ENCODE peak calls at places on chromosomes 5 and 9, in seven cellular contexts. One of them, this sample, is unnamed. For H3K9me3, the result is how much of the 10 kb centered on the place peaks cover.

GRCh38 chr9:20125721-20126120 is 336.9 kb upstream of the SLC24A2 start:
- DNase-seq in heart right ventricle: no peak
- DNase-seq in fibroblast of lung: no peak
- DNase-seq in Peyer's patch: no peak
- DNase-seq in tibial artery: no peak
- DNase-seq in WERI-Rb-1: no peak
- DNase-seq in body of pancreas: no peak
- DNase-seq in this sample: no peak

GRCh38 chr9:75979362-75979761 is 88.9 kb downstream of the PCSK5 start:
- DNase-seq in heart right ventricle: no peak
- DNase-seq in fibroblast of lung: no peak
- DNase-seq in Peyer's patch: no peak
- DNase-seq in tibial artery: no peak
- DNase-seq in WERI-Rb-1: peak
- DNase-seq in body of pancreas: no peak
- DNase-seq in this sample: no peak

GRCh38 chr9:87954230-87954629 is 20.1 kb downstream of the CDK20 start:
- DNase-seq in heart right ventricle: no peak
- DNase-seq in fibroblast of lung: no peak
- DNase-seq in Peyer's patch: no peak
- DNase-seq in tibial artery: no peak
- DNase-seq in WERI-Rb-1: no peak
- DNase-seq in body of pancreas: no peak
- DNase-seq in this sample: no peak

GRCh38 chr9:116809656-116810055 is 122.6 kb downstream of the TRIM32 start:
- DNase-seq in heart right ventricle: no peak
- DNase-seq in fibroblast of lung: no peak
- DNase-seq in Peyer's patch: no peak
- DNase-seq in tibial artery: no peak
- DNase-seq in WERI-Rb-1: no peak
- DNase-seq in body of pancreas: no peak
- DNase-seq in this sample: no peak

GRCh38 chr5:110087829-110088228 is 398.1 kb downstream of the MAN2A1 start:
- DNase-seq in heart right ventricle: no peak
- DNase-seq in fibroblast of lung: peak
- DNase-seq in Peyer's patch: no peak
- DNase-seq in tibial artery: no peak
- DNase-seq in WERI-Rb-1: no peak
- DNase-seq in body of pancreas: no peak
- DNase-seq in this sample: no peak

GRCh38 chr5:159450417-159450816 is 120.1 kb upstream of the IL12B start:
- DNase-seq in heart right ventricle: no peak
- DNase-seq in fibroblast of lung: no peak
- DNase-seq in Peyer's patch: no peak
- DNase-seq in tibial artery: no peak
- DNase-seq in WERI-Rb-1: no peak
- DNase-seq in body of pancreas: no peak
- DNase-seq in this sample: no peak

GRCh38 chr9:129237804-129238203 is 59.7 kb upstream of the IER5L start:
- DNase-seq in heart right ventricle: no peak
- DNase-seq in fibroblast of lung: no peak
- DNase-seq in Peyer's patch: no peak
- DNase-seq in tibial artery: no peak
- DNase-seq in WERI-Rb-1: no peak
- DNase-seq in body of pancreas: no peak
- DNase-seq in this sample: no peak

GRCh38 chr5:17203329-17204132 is 13.9 kb upstream of the BASP1 start:
- DNase-seq in heart right ventricle: no peak
- DNase-seq in fibroblast of lung: peak
- DNase-seq in Peyer's patch: no peak
- DNase-seq in tibial artery: peak
- DNase-seq in WERI-Rb-1: no peak
- DNase-seq in body of pancreas: peak
- DNase-seq in this sample: no peak

GRCh38 chr5:56814963-56815656 is at the start of gene MAP3K1:
- DNase-seq in heart right ventricle: peak
- DNase-seq in fibroblast of lung: peak
- DNase-seq in Peyer's patch: peak
- DNase-seq in tibial artery: peak
- DNase-seq in WERI-Rb-1: peak
- DNase-seq in body of pancreas: peak
- DNase-seq in this sample: peak

GRCh38 chr5:1429066-1429465 is 16.2 kb downstream of the SLC6A3 start:
- DNase-seq in heart right ventricle: no peak
- DNase-seq in fibroblast of lung: no peak
- DNase-seq in Peyer's patch: no peak
- DNase-seq in tibial artery: no peak
- DNase-seq in WERI-Rb-1: peak
- DNase-seq in body of pancreas: no peak
- DNase-seq in this sample: no peak

GRCh38 chr9:113456235-113456634 is 7.3 kb upstream of the RGS3 start:
- DNase-seq in heart right ventricle: no peak
- DNase-seq in fibroblast of lung: no peak
- DNase-seq in Peyer's patch: no peak
- DNase-seq in tibial artery: no peak
- DNase-seq in WERI-Rb-1: no peak
- DNase-seq in body of pancreas: no peak
- DNase-seq in this sample: no peak

GRCh38 chr5:139014726-139015125 is 139.6 kb upstream of the LRRTM2 start:
- DNase-seq in heart right ventricle: no peak
- DNase-seq in fibroblast of lung: peak
- DNase-seq in Peyer's patch: no peak
- DNase-seq in tibial artery: no peak
- DNase-seq in WERI-Rb-1: no peak
- DNase-seq in body of pancreas: no peak
- DNase-seq in this sample: no peak

GRCh38 chr5:71573611-71574010 is 13.5 kb upstream of the MCCC2 start:
- DNase-seq in heart right ventricle: no peak
- DNase-seq in fibroblast of lung: no peak
- DNase-seq in Peyer's patch: no peak
- DNase-seq in tibial artery: no peak
- DNase-seq in WERI-Rb-1: no peak
- DNase-seq in body of pancreas: no peak
- DNase-seq in this sample: no peak

GRCh38 chr5:448061-448765 is 5.2 kb downstream of the EXOC3 start:
- DNase-seq in heart right ventricle: no peak
- DNase-seq in fibroblast of lung: no peak
- DNase-seq in Peyer's patch: no peak
- DNase-seq in tibial artery: peak
- DNase-seq in WERI-Rb-1: no peak
- DNase-seq in body of pancreas: no peak
- DNase-seq in this sample: no peak

GRCh38 chr5:132098151-132098594 is 24.6 kb downstream of the CSF2 start:
- DNase-seq in heart right ventricle: no peak
- DNase-seq in fibroblast of lung: no peak
- DNase-seq in Peyer's patch: peak
- DNase-seq in tibial artery: no peak
- DNase-seq in WERI-Rb-1: no peak
- DNase-seq in body of pancreas: no peak
- DNase-seq in this sample: no peak

GRCh38 chr5:172065431-172066065 is 59.1 kb upstream of the FBXW11 start:
- DNase-seq in heart right ventricle: no peak
- DNase-seq in fibroblast of lung: no peak
- DNase-seq in Peyer's patch: no peak
- DNase-seq in tibial artery: no peak
- DNase-seq in WERI-Rb-1: no peak
- DNase-seq in body of pancreas: no peak
- DNase-seq in this sample: no peak

GRCh38 chr9:131590907-131591844 is 45.9 kb downstream of the PRRT1B start:
- DNase-seq in heart right ventricle: peak
- DNase-seq in fibroblast of lung: peak
- DNase-seq in Peyer's patch: peak
- DNase-seq in tibial artery: peak
- DNase-seq in WERI-Rb-1: peak
- DNase-seq in body of pancreas: peak
- DNase-seq in this sample: peak

GRCh38 chr9:101791533-101791932 is 53.1 kb upstream of the GRIN3A start:
- DNase-seq in heart right ventricle: no peak
- DNase-seq in fibroblast of lung: no peak
- DNase-seq in Peyer's patch: no peak
- DNase-seq in tibial artery: no peak
- DNase-seq in WERI-Rb-1: no peak
- DNase-seq in body of pancreas: no peak
- DNase-seq in this sample: no peak
- H3K9me3 ChIP-seq in heart right ventricle: under half
- H3K9me3 ChIP-seq in fibroblast of lung: under half
- H3K9me3 ChIP-seq in Peyer's patch: under half
- H3K9me3 ChIP-seq in tibial artery: under half
- H3K9me3 ChIP-seq in WERI-Rb-1: under half
- H3K9me3 ChIP-seq in body of pancreas: under half
- H3K9me3 ChIP-seq in this sample: under half

GRCh38 chr5:179217956-179218355 is 127.3 kb downstream of the ADAMTS2 start:
- DNase-seq in heart right ventricle: no peak
- DNase-seq in fibroblast of lung: no peak
- DNase-seq in Peyer's patch: no peak
- DNase-seq in tibial artery: no peak
- DNase-seq in WERI-Rb-1: no peak
- DNase-seq in body of pancreas: peak
- DNase-seq in this sample: no peak

GRCh38 chr5:179218586-179219330 is 126.5 kb downstream of the ADAMTS2 start:
- DNase-seq in heart right ventricle: no peak
- DNase-seq in fibroblast of lung: no peak
- DNase-seq in Peyer's patch: no peak
- DNase-seq in tibial artery: no peak
- DNase-seq in WERI-Rb-1: no peak
- DNase-seq in body of pancreas: no peak
- DNase-seq in this sample: no peak

GRCh38 chr5:179219661-179220620 is 125.3 kb downstream of the ADAMTS2 start:
- DNase-seq in heart right ventricle: no peak
- DNase-seq in fibroblast of lung: no peak
- DNase-seq in Peyer's patch: no peak
- DNase-seq in tibial artery: no peak
- DNase-seq in WERI-Rb-1: no peak
- DNase-seq in body of pancreas: no peak
- DNase-seq in this sample: no peak

GRCh38 chr5:179215576-179215975 is 129.7 kb downstream of the ADAMTS2 start:
- DNase-seq in heart right ventricle: no peak
- DNase-seq in fibroblast of lung: no peak
- DNase-seq in Peyer's patch: no peak
- DNase-seq in tibial artery: no peak
- DNase-seq in WERI-Rb-1: no peak
- DNase-seq in body of pancreas: no peak
- DNase-seq in this sample: no peak

DNA sequence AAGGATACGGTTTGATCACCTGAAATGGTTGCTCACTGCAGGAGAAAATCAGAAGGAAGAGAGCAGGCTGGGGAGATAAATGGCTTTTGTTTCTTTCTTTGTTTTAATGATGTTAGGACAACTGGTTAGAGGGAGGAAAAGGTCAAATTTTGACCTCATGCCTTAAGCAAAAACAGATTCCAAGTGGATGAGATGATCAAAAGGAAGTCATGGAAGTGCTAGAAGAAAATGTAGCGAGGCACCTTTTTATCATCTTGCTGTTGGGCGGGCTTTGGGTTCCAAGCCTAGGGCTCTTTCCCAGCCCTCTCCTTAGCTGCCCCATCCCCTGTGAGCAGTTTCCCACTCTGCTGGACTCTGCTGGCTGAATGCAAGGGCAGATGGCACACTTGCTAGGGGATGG is 127.9 kb downstream of the ADAMTS2 start:
- DNase-seq in heart right ventricle: no peak
- DNase-seq in fibroblast of lung: peak
- DNase-seq in Peyer's patch: no peak
- DNase-seq in tibial artery: no peak
- DNase-seq in WERI-Rb-1: no peak
- DNase-seq in body of pancreas: no peak
- DNase-seq in this sample: no peak
- H3K9me3 ChIP-seq in heart right ventricle: under half
- H3K9me3 ChIP-seq in fibroblast of lung: under half
- H3K9me3 ChIP-seq in Peyer's patch: under half
- H3K9me3 ChIP-seq in tibial artery: under half
- H3K9me3 ChIP-seq in WERI-Rb-1: under half
- H3K9me3 ChIP-seq in body of pancreas: under half
- H3K9me3 ChIP-seq in this sample: under half

GRCh38 chr5:165334186-165334585 is 1828.8 kb downstream of the MAT2B start:
- DNase-seq in heart right ventricle: no peak
- DNase-seq in fibroblast of lung: no peak
- DNase-seq in Peyer's patch: no peak
- DNase-seq in tibial artery: no peak
- DNase-seq in WERI-Rb-1: no peak
- DNase-seq in body of pancreas: no peak
- DNase-seq in this sample: no peak
- H3K9me3 ChIP-seq in heart right ventricle: under half
- H3K9me3 ChIP-seq in fibroblast of lung: under half
- H3K9me3 ChIP-seq in Peyer's patch: under half
- H3K9me3 ChIP-seq in tibial artery: under half
- H3K9me3 ChIP-seq in WERI-Rb-1: under half
- H3K9me3 ChIP-seq in body of pancreas: under half
- H3K9me3 ChIP-seq in this sample: under half

GRCh38 chr9:100364013-100364412 is 11.3 kb upstream of the TEX10 start:
- DNase-seq in heart right ventricle: no peak
- DNase-seq in fibroblast of lung: no peak
- DNase-seq in Peyer's patch: no peak
- DNase-seq in tibial artery: no peak
- DNase-seq in WERI-Rb-1: no peak
- DNase-seq in body of pancreas: no peak
- DNase-seq in this sample: no peak

GRCh38 chr9:100372648-100373047 is 19.9 kb upstream of the TEX10 start:
- DNase-seq in heart right ventricle: no peak
- DNase-seq in fibroblast of lung: no peak
- DNase-seq in Peyer's patch: no peak
- DNase-seq in tibial artery: no peak
- DNase-seq in WERI-Rb-1: no peak
- DNase-seq in body of pancreas: no peak
- DNase-seq in this sample: no peak

GRCh38 chr9:100370064-100370723 is 17.5 kb upstream of the TEX10 start:
- DNase-seq in heart right ventricle: no peak
- DNase-seq in fibroblast of lung: no peak
- DNase-seq in Peyer's patch: no peak
- DNase-seq in tibial artery: no peak
- DNase-seq in WERI-Rb-1: no peak
- DNase-seq in body of pancreas: no peak
- DNase-seq in this sample: no peak

GRCh38 chr9:100366121-100366520 is 13.4 kb upstream of the TEX10 start:
- DNase-seq in heart right ventricle: no peak
- DNase-seq in fibroblast of lung: no peak
- DNase-seq in Peyer's patch: no peak
- DNase-seq in tibial artery: no peak
- DNase-seq in WERI-Rb-1: no peak
- DNase-seq in body of pancreas: no peak
- DNase-seq in this sample: no peak

DNA sequence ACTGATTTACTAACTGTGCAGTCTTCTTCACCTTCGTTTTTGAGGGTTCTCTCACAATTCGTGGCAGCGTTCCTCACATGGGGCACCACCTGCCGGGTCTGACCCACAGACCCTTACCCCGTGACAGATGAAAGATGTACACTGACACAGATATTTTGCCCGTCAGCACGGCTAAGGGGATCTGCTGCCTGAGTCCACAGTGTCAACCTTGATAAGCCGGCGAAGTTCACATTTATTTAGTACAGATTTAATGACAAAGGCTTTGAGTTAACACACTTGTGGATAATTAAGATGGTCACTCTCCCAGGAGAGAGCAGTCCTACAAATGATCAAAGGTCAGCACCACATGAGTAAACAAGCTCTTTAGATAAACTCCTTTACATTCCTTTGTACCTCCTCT is 15.9 kb upstream of the TEX10 start:
- DNase-seq in heart right ventricle: no peak
- DNase-seq in fibroblast of lung: no peak
- DNase-seq in Peyer's patch: no peak
- DNase-seq in tibial artery: no peak
- DNase-seq in WERI-Rb-1: no peak
- DNase-seq in body of pancreas: no peak
- DNase-seq in this sample: no peak
- H3K9me3 ChIP-seq in heart right ventricle: under half
- H3K9me3 ChIP-seq in fibroblast of lung: under half
- H3K9me3 ChIP-seq in Peyer's patch: under half
- H3K9me3 ChIP-seq in tibial artery: under half
- H3K9me3 ChIP-seq in WERI-Rb-1: under half
- H3K9me3 ChIP-seq in body of pancreas: under half
- H3K9me3 ChIP-seq in this sample: under half

GRCh38 chr5:141409598-141410306 is 1.9 kb downstream of the PCDHGB6 start:
- DNase-seq in heart right ventricle: no peak
- DNase-seq in fibroblast of lung: no peak
- DNase-seq in Peyer's patch: no peak
- DNase-seq in tibial artery: no peak
- DNase-seq in WERI-Rb-1: no peak
- DNase-seq in body of pancreas: no peak
- DNase-seq in this sample: no peak
- H3K9me3 ChIP-seq in heart right ventricle: half or more
- H3K9me3 ChIP-seq in fibroblast of lung: under half
- H3K9me3 ChIP-seq in Peyer's patch: under half
- H3K9me3 ChIP-seq in tibial artery: under half
- H3K9me3 ChIP-seq in WERI-Rb-1: under half
- H3K9me3 ChIP-seq in body of pancreas: under half
- H3K9me3 ChIP-seq in this sample: under half